ENCODE peak calls at places on chromosome 13, in six cellular contexts. One of them, this sample, is unnamed.

GRCh38 chr13:51590231-51590630 is 6.0 kb downstream of the WDFY2 start:
- DNase-seq in T-helper 2 cell: no peak
- DNase-seq in PC-3: no peak
- DNase-seq in PC-9: no peak
- DNase-seq in adrenal gland: no peak
- DNase-seq in IMR-90: no peak
- DNase-seq in this sample: no peak

GRCh38 chr13:40255551-40255950 is 410.9 kb downstream of the FOXO1 start:
- DNase-seq in T-helper 2 cell: no peak
- DNase-seq in PC-3: no peak
- DNase-seq in PC-9: no peak
- DNase-seq in adrenal gland: no peak
- DNase-seq in IMR-90: no peak
- DNase-seq in this sample: no peak

GRCh38 chr13:108227651-108228272 is 9.6 kb downstream of the ABHD13 start:
- DNase-seq in T-helper 2 cell: peak; percentile 47
- DNase-seq in PC-3: peak; percentile 67
- DNase-seq in PC-9: no peak
- DNase-seq in adrenal gland: no peak
- DNase-seq in IMR-90: peak; percentile 52
- DNase-seq in this sample: no peak

GRCh38 chr13:19618925-19619324 is 14.5 kb upstream of the MPHOSPH8 start:
- DNase-seq in T-helper 2 cell: peak; percentile 30
- DNase-seq in PC-3: peak; percentile 66
- DNase-seq in PC-9: no peak
- DNase-seq in adrenal gland: no peak
- DNase-seq in IMR-90: peak; percentile 37
- DNase-seq in this sample: no peak

GRCh38 chr13:78589206-78589605 is 14.1 kb downstream of the POU4F1 start:
- DNase-seq in T-helper 2 cell: no peak
- DNase-seq in PC-3: peak; percentile 48
- DNase-seq in PC-9: peak; percentile 26
- DNase-seq in adrenal gland: no peak
- DNase-seq in IMR-90: peak; percentile 9
- DNase-seq in this sample: no peak

GRCh38 chr13:41060723-41061074 is 610 bp upstream of the WBP4 start:
- DNase-seq in T-helper 2 cell: peak; percentile 93
- DNase-seq in PC-3: peak; percentile 67
- DNase-seq in PC-9: peak; percentile 64
- DNase-seq in adrenal gland: peak; percentile 80
- DNase-seq in IMR-90: no peak
- DNase-seq in this sample: no peak

GRCh38 chr13:45674908-45675307 is 27.2 kb upstream of the CBY2 start:
- DNase-seq in T-helper 2 cell: no peak
- DNase-seq in PC-3: peak; percentile 86
- DNase-seq in PC-9: no peak
- DNase-seq in adrenal gland: no peak
- DNase-seq in IMR-90: peak; percentile 52
- DNase-seq in this sample: no peak

GRCh38 chr13:78603240-78603947 is at the start of gene POU4F1:
- DNase-seq in T-helper 2 cell: peak; percentile 88
- DNase-seq in PC-3: no peak
- DNase-seq in PC-9: no peak
- DNase-seq in adrenal gland: no peak
- DNase-seq in IMR-90: peak; percentile 11
- DNase-seq in this sample: peak; percentile 37

GRCh38 chr13:110334841-110335490 is 27.9 kb downstream of the COL4A2 start:
- DNase-seq in T-helper 2 cell: no peak
- DNase-seq in PC-3: no peak
- DNase-seq in PC-9: no peak
- DNase-seq in adrenal gland: no peak
- DNase-seq in IMR-90: no peak
- DNase-seq in this sample: no peak

GRCh38 chr13:26029581-26030136 is 22.2 kb downstream of the SHISA2 start:
- DNase-seq in T-helper 2 cell: no peak
- DNase-seq in PC-3: no peak
- DNase-seq in PC-9: no peak
- DNase-seq in adrenal gland: no peak
- DNase-seq in IMR-90: no peak
- DNase-seq in this sample: no peak

GRCh38 chr13:76925115-76925514 is 23.2 kb upstream of the ACOD1 start:
- DNase-seq in T-helper 2 cell: no peak
- DNase-seq in PC-3: peak; percentile 4
- DNase-seq in PC-9: no peak
- DNase-seq in adrenal gland: no peak
- DNase-seq in IMR-90: no peak
- DNase-seq in this sample: no peak

GRCh38 chr13:106455190-106455589 is 80.3 kb downstream of the EFNB2 start:
- DNase-seq in T-helper 2 cell: no peak
- DNase-seq in PC-3: no peak
- DNase-seq in PC-9: no peak
- DNase-seq in adrenal gland: no peak
- DNase-seq in IMR-90: no peak
- DNase-seq in this sample: no peak

GRCh38 chr13:99307648-99308339 is 595 bp upstream of the GPR183 start:
- DNase-seq in T-helper 2 cell: peak; percentile 91
- DNase-seq in PC-3: peak; percentile 53
- DNase-seq in PC-9: no peak
- DNase-seq in adrenal gland: no peak
- DNase-seq in IMR-90: peak; percentile 83
- DNase-seq in this sample: no peak

GRCh38 chr13:112442483-112443090 is 66.4 kb downstream of the SPACA7 start:
- DNase-seq in T-helper 2 cell: no peak
- DNase-seq in PC-3: no peak
- DNase-seq in PC-9: no peak
- DNase-seq in adrenal gland: no peak
- DNase-seq in IMR-90: peak; percentile 5
- DNase-seq in this sample: no peak

GRCh38 chr13:99442273-99442895 is 58.9 kb upstream of the TM9SF2 start:
- DNase-seq in T-helper 2 cell: peak; percentile 66
- DNase-seq in PC-3: peak; percentile 64
- DNase-seq in PC-9: peak; percentile 42
- DNase-seq in adrenal gland: peak; percentile 47
- DNase-seq in IMR-90: peak; percentile 45
- DNase-seq in this sample: no peak

GRCh38 chr13:29939158-29939557 is 88.7 kb upstream of the UBL3 start:
- DNase-seq in T-helper 2 cell: no peak
- DNase-seq in PC-3: no peak
- DNase-seq in PC-9: no peak
- DNase-seq in adrenal gland: no peak
- DNase-seq in IMR-90: no peak
- DNase-seq in this sample: no peak

GRCh38 chr13:51697181-51697580 is 106.8 kb downstream of the DHRS12 start:
- DNase-seq in T-helper 2 cell: no peak
- DNase-seq in PC-3: no peak
- DNase-seq in PC-9: no peak
- DNase-seq in adrenal gland: no peak
- DNase-seq in IMR-90: peak; percentile 59
- DNase-seq in this sample: no peak

GRCh38 chr13:48214519-48215121 is 18.4 kb upstream of the ITM2B start:
- DNase-seq in T-helper 2 cell: no peak
- DNase-seq in PC-3: no peak
- DNase-seq in PC-9: no peak
- DNase-seq in adrenal gland: no peak
- DNase-seq in IMR-90: no peak
- DNase-seq in this sample: no peak